ENCODE peak calls at places on chromosomes 7 and 10, in ten cellular contexts. W is uterus, Z is ovary, J is fibroblast of pulmonary artery, H is GM06990, E is astrocyte of the spinal cord, D is psoas muscle, R is mucosa of descending colon, N is HFFc6, T is cardiac muscle cell. Q is an unnamed sample.

GRCh38 chr7:47093254-47093798 is 488.6 kb downstream of the TNS3 start:
- DNase-seq in N (no peak), W (no peak), T (no peak), R (no peak), H (no peak), J (no peak), Z (no peak), D (no peak), E (peak), Q (no peak)

GRCh38 chr10:30039988-30040387 is 19.4 kb downstream of the JCAD start:
- DNase-seq in E (no peak), H (no peak), J (no peak), W (no peak), R (no peak), Z (no peak), T (no peak), N (no peak), D (no peak), Q (no peak)

GRCh38 chr10:110137142-110137545 is 70.3 kb upstream of the MXI1 start:
- DNase-seq in Z (no peak), N (peak), H (peak), J (peak), W (no peak), E (peak), R (no peak), D (no peak), T (peak), Q (no peak)

GRCh38 chr10:62512732-62513475 is 138.7 kb downstream of the ZNF365 start:
- DNase-seq in R (no peak), E (no peak), W (no peak), Z (no peak), J (no peak), T (no peak), N (no peak), D (no peak), H (no peak), Q (no peak)

GRCh38 chr10:85642082-85642420 is 724.5 kb downstream of the GRID1 start:
- DNase-seq in W (no peak), T (no peak), J (peak), D (no peak), Z (no peak), H (no peak), E (peak), N (no peak), R (no peak), Q (no peak)

GRCh38 chr10:55631071-55631654 is 729.9 kb downstream of the ZWINT start:
- DNase-seq in T (peak), Z (no peak), R (peak), E (peak), D (peak), J (peak), N (no peak), W (peak), H (no peak), Q (no peak)

GRCh38 chr7:17599733-17600685 is 301.6 kb downstream of the AHR start:
- DNase-seq in H (no peak), D (no peak), Z (no peak), W (no peak), J (peak), N (peak), T (no peak), E (peak), R (no peak), Q (no peak)

GRCh38 chr10:31749981-31750850 is 178.4 kb downstream of the ARHGAP12 start:
- DNase-seq in T (peak), Z (peak), N (no peak), H (no peak), J (peak), D (peak), R (peak), E (peak), W (peak), Q (no peak)

GRCh38 chr7:157077986-157078644 is 60.6 kb upstream of the UBE3C start:
- DNase-seq in E (no peak), T (peak), W (no peak), D (no peak), N (no peak), Z (no peak), R (no peak), H (no peak), J (peak), Q (no peak)

GRCh38 chr10:76071638-76072317 is 640.4 kb downstream of the LRMDA start:
- DNase-seq in H (no peak), D (no peak), Z (no peak), E (peak), R (no peak), N (no peak), T (no peak), W (no peak), J (no peak), Q (no peak)

GRCh38 chr7:18552943-18553584 is 57.5 kb downstream of the HDAC9 start:
- DNase-seq in J (no peak), N (no peak), R (no peak), T (no peak), E (peak), W (no peak), D (no peak), Z (no peak), H (no peak), Q (no peak)

GRCh38 chr7:29807179-29807841 is 1.0 kb downstream of the WIPF3 start:
- DNase-seq in R (peak), D (peak), E (no peak), H (no peak), Z (peak), W (no peak), N (no peak), T (peak), J (no peak), Q (no peak)

GRCh38 chr10:7560519-7560918 is 106.2 kb downstream of the ITIH5 start:
- DNase-seq in N (no peak), D (no peak), H (no peak), Z (no peak), E (no peak), J (no peak), T (no peak), W (no peak), R (no peak), Q (no peak)

GRCh38 chr7:14748461-14748860 is 154.1 kb downstream of the DGKB start:
- DNase-seq in Z (no peak), N (peak), R (no peak), D (no peak), T (no peak), E (peak), J (peak), H (no peak), W (no peak), Q (no peak)

GRCh38 chr10:84543948-84544347 is 215.6 kb downstream of the CCSER2 start:
- DNase-seq in W (no peak), D (no peak), N (peak), J (no peak), T (no peak), E (no peak), Z (no peak), R (no peak), H (no peak), Q (no peak)

GRCh38 chr7:105857009-105857952 is 19.1 kb downstream of the ATXN7L1 start:
- DNase-seq in J (no peak), D (no peak), T (no peak), N (no peak), H (no peak), Z (no peak), E (no peak), W (no peak), R (no peak), Q (no peak)

GRCh38 chr10:116162851-116163250 is 110.2 kb downstream of the GFRA1 start:
- DNase-seq in J (no peak), H (no peak), E (no peak), D (no peak), N (no peak), Z (no peak), W (no peak), R (no peak), T (no peak), Q (no peak)

GRCh38 chr7:127413962-127414361 is 21.5 kb upstream of the ZNF800 start:
- DNase-seq in W (no peak), Z (no peak), D (no peak), T (no peak), J (no peak), H (peak), R (no peak), E (no peak), N (no peak), Q (no peak)

GRCh38 chr7:50273870-50274269 is 30.6 kb upstream of the IKZF1 start:
- DNase-seq in N (no peak), J (no peak), R (no peak), W (no peak), H (no peak), E (no peak), D (no peak), Z (no peak), T (no peak), Q (no peak)

GRCh38 chr10:110007171-110007700 is 548 bp upstream of the ADD3 start:
- DNase-seq in J (no peak), T (no peak), R (no peak), Z (no peak), N (no peak), W (no peak), H (no peak), D (no peak), E (no peak), Q (no peak)

GRCh38 chr7:155164316-155164715 is 94.2 kb downstream of the HTR5A start:
- DNase-seq in T (no peak), Z (no peak), H (no peak), J (no peak), R (no peak), E (no peak), N (no peak), D (no peak), W (no peak), Q (no peak)

DNA sequence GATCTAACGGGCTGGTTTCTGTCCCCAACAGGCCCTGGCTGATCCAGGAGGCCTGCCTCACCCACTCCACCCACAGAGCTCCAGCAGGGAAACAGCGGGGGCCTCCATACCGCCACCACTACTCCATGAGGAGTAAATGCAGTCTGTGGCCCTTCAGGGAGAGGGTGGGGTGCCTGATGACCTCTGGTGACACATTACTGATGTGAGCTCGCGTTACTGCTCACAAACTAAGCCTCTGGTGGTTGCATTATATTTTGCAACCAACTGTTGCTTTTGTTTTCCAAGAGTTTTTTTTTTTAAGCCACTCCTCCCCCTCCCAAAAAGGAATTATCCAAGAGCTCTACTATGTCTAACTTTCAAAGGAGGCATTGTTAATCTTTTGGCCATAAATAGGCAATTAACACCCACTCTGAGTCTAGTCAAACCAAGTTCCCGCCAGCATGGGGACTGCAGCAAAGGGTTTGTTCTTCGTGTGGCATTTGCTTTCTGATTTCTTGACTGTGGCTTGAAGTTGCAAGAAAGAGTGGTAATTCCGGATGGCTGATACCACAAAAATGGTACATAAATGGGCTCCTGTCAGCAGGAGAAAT is 72.6 kb downstream of the FAM53B start:
- DNase-seq in H (no peak), E (no peak), R (no peak), N (no peak), Z (no peak), D (peak), J (peak), T (no peak), W (no peak), Q (no peak)
- TF ChIP-seq CTCF in H (no peak), E (no peak), R (no peak), N (peak), Z (no peak), D (peak), J (no peak), T (peak), W (no peak), Q (no peak)

DNA sequence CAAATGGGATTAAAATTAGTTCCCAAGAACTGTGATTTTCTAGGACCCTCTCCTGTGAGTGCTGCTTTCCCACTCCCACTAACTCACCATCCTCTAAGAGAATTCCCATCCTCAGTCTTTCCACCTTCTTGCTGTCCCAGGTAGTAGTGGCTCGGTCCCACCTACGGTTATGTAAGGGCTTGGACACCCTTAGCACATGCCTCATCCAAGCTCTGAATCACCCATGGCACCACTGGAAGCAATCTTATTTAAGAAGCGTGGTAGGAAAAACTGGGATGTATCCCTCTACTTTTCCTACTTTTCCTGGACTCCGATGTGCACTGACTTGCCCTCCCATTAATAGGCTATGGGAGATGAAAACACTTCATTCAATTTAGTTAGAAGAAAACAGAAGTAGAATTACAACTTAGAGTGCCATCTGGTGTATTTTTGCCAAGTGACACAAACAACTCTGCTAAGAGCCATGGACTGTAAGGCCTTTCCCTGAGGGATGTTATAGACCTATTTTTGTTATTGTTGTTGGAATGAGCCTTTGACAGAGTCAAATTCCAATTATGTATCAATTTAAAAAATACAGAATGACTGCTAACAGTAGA is 13.7 kb upstream of the ANKRD22 start:
- DNase-seq in D (no peak), R (no peak), W (no peak), N (peak), E (peak), Z (no peak), H (no peak), T (no peak), J (peak), Q (no peak)
- TF ChIP-seq CTCF in D (no peak), R (no peak), W (no peak), N (peak), E (no peak), Z (no peak), H (peak), T (peak), J (peak), Q (no peak)

GRCh38 chr7:24425664-24426063 is 141.7 kb downstream of the NPY start:
- DNase-seq in E (no peak), W (no peak), R (no peak), Z (no peak), D (no peak), N (no peak), H (no peak), T (no peak), J (no peak), Q (no peak)

GRCh38 chr7:24432677-24433076 is 140.6 kb upstream of the PALS2 start:
- DNase-seq in J (no peak), N (no peak), D (no peak), R (no peak), W (no peak), H (no peak), Z (no peak), T (no peak), E (no peak), Q (no peak)

GRCh38 chr7:24427048-24427447 is 143.1 kb downstream of the NPY start:
- DNase-seq in H (no peak), J (no peak), T (no peak), Z (no peak), R (no peak), W (no peak), N (no peak), D (no peak), E (no peak), Q (no peak)

GRCh38 chr7:24428676-24429075 is 144.6 kb upstream of the PALS2 start:
- DNase-seq in J (no peak), E (no peak), Z (no peak), T (no peak), H (no peak), D (no peak), W (no peak), R (no peak), N (no peak), Q (no peak)
- TF ChIP-seq CTCF in J (no peak), E (no peak), Z (no peak), T (no peak), H (no peak), D (no peak), W (no peak), R (no peak), N (no peak), Q (no peak)

DNA sequence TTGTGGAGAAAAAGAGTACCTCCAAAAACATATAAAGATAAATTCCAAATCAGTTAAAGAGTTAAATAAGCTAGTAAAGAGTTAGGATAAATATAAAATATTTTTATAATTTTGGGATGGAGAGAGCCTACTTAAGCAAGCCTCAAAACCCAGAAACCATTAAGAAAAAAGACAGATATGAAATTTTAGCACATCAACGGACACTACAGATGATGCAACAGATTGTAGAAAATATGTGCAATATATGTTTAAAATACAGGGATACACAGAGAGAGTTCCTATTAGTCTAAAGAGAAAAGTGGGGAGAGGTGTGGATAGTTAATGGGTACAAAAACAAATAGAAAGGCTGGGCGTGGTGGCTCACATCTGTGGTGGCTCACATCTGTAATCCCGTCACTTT is 23.6 kb upstream of the USP54 start:
- DNase-seq in Z (no peak), R (no peak), W (no peak), E (no peak), T (no peak), H (no peak), N (no peak), D (no peak), J (no peak), Q (no peak)
- TF ChIP-seq CTCF in Z (no peak), R (no peak), W (no peak), E (no peak), T (no peak), H (no peak), N (no peak), D (no peak), J (no peak), Q (no peak)

GRCh38 chr7:48876087-48876486 is 48.3 kb upstream of the CDC14C start:
- DNase-seq in W (no peak), N (no peak), H (no peak), R (no peak), E (no peak), J (no peak), T (no peak), D (no peak), Z (no peak), Q (no peak)

GRCh38 chr7:48872548-48872947 is 51.8 kb upstream of the CDC14C start:
- DNase-seq in E (no peak), W (no peak), N (no peak), D (no peak), J (no peak), Z (no peak), T (peak), H (no peak), R (no peak), Q (no peak)

DNA sequence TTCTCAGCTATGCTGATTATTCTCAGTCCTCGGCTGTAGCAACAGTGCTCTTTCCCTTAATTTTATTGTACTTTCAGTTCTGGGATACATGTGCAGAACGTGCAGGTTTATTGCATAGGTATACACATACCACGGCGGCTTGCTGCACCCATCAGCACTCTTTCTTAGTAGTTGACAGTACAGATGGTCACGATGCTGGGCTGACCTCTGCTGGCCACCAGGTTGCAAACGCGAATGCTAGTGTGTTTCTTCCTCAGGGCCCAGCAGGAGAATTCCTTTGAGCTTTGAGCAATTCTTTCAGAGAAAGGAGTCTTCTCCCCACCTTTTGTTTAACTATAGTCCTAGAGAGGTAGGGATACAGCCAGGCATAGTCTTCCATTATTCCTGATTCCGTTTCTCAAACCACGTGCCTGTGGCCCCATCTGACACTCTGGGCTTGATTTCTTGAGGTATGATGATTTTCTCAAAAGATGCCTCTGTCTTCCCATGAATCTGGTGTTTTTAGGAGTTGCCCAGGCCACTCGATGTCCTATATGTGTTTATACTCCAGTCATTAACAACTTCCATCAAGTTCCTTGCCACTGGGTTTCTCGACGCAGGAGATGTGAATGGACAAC is 48.9 kb upstream of the CDC14C start:
- DNase-seq in E (peak), Z (peak), N (peak), R (peak), J (peak), D (peak), T (peak), H (no peak), W (no peak), Q (no peak)
- TF ChIP-seq CTCF in E (peak), Z (no peak), N (peak), R (no peak), J (peak), D (no peak), T (peak), H (peak), W (peak), Q (no peak)

DNA sequence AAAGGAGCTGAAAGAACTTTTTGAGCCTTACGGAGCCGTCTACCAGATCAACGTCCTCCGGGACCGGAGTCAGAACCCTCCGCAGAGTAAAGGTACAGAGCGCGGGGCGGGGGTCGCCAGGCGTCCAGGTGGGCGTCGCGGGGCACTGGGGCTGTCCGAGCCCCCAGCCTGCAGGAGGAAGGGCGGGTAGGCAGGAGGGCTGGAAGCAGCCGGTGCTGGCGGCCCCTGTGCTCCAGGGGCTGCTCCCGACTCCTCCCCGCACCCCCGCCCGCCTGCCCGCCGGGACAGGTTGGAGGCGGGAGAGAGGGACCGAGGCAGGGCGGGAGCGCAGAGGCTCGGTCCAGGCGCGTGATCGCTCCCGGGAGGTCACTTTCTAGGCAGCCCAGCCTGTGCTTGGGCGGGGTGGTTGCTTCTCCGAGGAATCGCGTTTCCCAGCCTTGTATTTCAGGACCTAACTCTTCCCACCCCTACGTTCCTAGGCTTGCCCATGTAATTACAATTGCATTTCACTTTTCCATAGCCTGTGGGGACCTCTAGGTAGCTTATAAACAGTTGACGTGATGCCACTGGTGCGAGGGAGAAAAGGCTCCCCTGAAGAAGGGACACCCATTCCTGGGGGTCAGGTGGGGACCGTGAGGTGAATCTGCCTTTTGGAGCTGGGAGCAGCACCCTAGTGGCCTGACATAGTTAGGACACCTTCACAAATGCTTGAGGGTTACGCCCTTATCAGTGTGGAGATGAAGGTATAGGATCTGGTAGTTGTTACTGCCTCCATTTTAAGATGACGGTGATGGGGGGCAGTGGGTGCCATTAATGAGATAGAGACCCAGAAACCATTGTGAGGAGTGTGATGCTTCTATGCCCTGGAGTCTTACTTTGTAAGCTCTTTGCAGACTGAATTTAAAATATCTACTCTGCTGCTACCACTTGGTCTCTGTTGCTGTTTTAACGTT is 148.2 kb downstream of the CELF2 start:
- DNase-seq in J (peak), D (peak), T (peak), R (peak), Z (peak), W (peak), H (peak), E (no peak), N (no peak), Q (no peak)
- TF ChIP-seq CTCF in J (peak), D (peak), T (peak), R (no peak), Z (no peak), W (peak), H (peak), E (peak), N (peak), Q (no peak)

GRCh38 chr10:25455980-25456567 is 281.3 kb downstream of the GPR158 start:
- DNase-seq in D (no peak), J (peak), E (no peak), W (no peak), Z (no peak), H (no peak), T (no peak), N (no peak), R (no peak), Q (no peak)
- TF ChIP-seq CTCF in D (no peak), J (peak), E (no peak), W (no peak), Z (no peak), H (no peak), T (peak), N (no peak), R (no peak), Q (no peak)

Q was measured in activated B cell treated with CpG ODN at 0.5 μM for 24 hours.